ENCODE peak calls at places on chromosomes 13 and 19, in ten cellular contexts. One of them, this sample, is unnamed.

GRCh38 chr19:49272204-49272603 is 52.8 kb downstream of the SLC6A16 start:
- DNase-seq in neural crest cell: no peak
- DNase-seq in mucosa of descending colon: no peak
- DNase-seq in left lung: no peak
- DNase-seq in stimulated activated CD8-positive, alpha-beta memory T cell treated with anti-CD3 and anti-CD28 coated beads, Interleukin-15, amount 100 ng/mL, for 24 hours: no peak
- DNase-seq in GM03348: no peak
- DNase-seq in WTC11: no peak
- DNase-seq in GM12865: no peak
- DNase-seq in GM18507: no peak
- DNase-seq in hypothalamus: no peak
- DNase-seq in this sample: no peak

GRCh38 chr19:51448011-51448744 is 10.1 kb downstream of the SIGLEC8 start:
- DNase-seq in neural crest cell: no peak
- DNase-seq in mucosa of descending colon: no peak
- DNase-seq in left lung: no peak
- DNase-seq in stimulated activated CD8-positive, alpha-beta memory T cell treated with anti-CD3 and anti-CD28 coated beads, Interleukin-15, amount 100 ng/mL, for 24 hours: no peak
- DNase-seq in GM03348: no peak
- DNase-seq in WTC11: no peak
- DNase-seq in GM12865: peak; percentile 12
- DNase-seq in GM18507: no peak
- DNase-seq in hypothalamus: no peak
- DNase-seq in this sample: no peak

GRCh38 chr19:35045667-35046300 is 4.3 kb downstream of the HPN start:
- DNase-seq in neural crest cell: no peak
- DNase-seq in mucosa of descending colon: no peak
- DNase-seq in left lung: no peak
- DNase-seq in stimulated activated CD8-positive, alpha-beta memory T cell treated with anti-CD3 and anti-CD28 coated beads, Interleukin-15, amount 100 ng/mL, for 24 hours: no peak
- DNase-seq in GM03348: peak; percentile 64
- DNase-seq in WTC11: peak; percentile 63
- DNase-seq in GM12865: peak; percentile 67
- DNase-seq in GM18507: peak; percentile 60
- DNase-seq in hypothalamus: no peak
- DNase-seq in this sample: no peak

GRCh38 chr13:23509781-23510543 is 60.2 kb upstream of the TNFRSF19 start:
- DNase-seq in neural crest cell: no peak
- DNase-seq in mucosa of descending colon: no peak
- DNase-seq in left lung: no peak
- DNase-seq in stimulated activated CD8-positive, alpha-beta memory T cell treated with anti-CD3 and anti-CD28 coated beads, Interleukin-15, amount 100 ng/mL, for 24 hours: no peak
- DNase-seq in GM03348: peak; percentile 65
- DNase-seq in WTC11: no peak
- DNase-seq in GM12865: no peak
- DNase-seq in GM18507: no peak
- DNase-seq in hypothalamus: no peak
- DNase-seq in this sample: no peak

GRCh38 chr19:4687396-4687795 is 17.3 kb upstream of the MYDGF start:
- DNase-seq in neural crest cell: no peak
- DNase-seq in mucosa of descending colon: no peak
- DNase-seq in left lung: no peak
- DNase-seq in stimulated activated CD8-positive, alpha-beta memory T cell treated with anti-CD3 and anti-CD28 coated beads, Interleukin-15, amount 100 ng/mL, for 24 hours: no peak
- DNase-seq in GM03348: no peak
- DNase-seq in WTC11: no peak
- DNase-seq in GM12865: no peak
- DNase-seq in GM18507: no peak
- DNase-seq in hypothalamus: no peak
- DNase-seq in this sample: no peak

GRCh38 chr13:25847145-25847544 is 204.7 kb downstream of the SHISA2 start:
- DNase-seq in neural crest cell: no peak
- DNase-seq in mucosa of descending colon: no peak
- DNase-seq in left lung: no peak
- DNase-seq in stimulated activated CD8-positive, alpha-beta memory T cell treated with anti-CD3 and anti-CD28 coated beads, Interleukin-15, amount 100 ng/mL, for 24 hours: no peak
- DNase-seq in GM03348: no peak
- DNase-seq in WTC11: no peak
- DNase-seq in GM12865: peak; percentile 31
- DNase-seq in GM18507: no peak
- DNase-seq in hypothalamus: no peak
- DNase-seq in this sample: no peak

GRCh38 chr13:48252176-48252575 is 19.2 kb downstream of the ITM2B start:
- DNase-seq in neural crest cell: no peak
- DNase-seq in mucosa of descending colon: no peak
- DNase-seq in left lung: no peak
- DNase-seq in stimulated activated CD8-positive, alpha-beta memory T cell treated with anti-CD3 and anti-CD28 coated beads, Interleukin-15, amount 100 ng/mL, for 24 hours: no peak
- DNase-seq in GM03348: no peak
- DNase-seq in WTC11: no peak
- DNase-seq in GM12865: no peak
- DNase-seq in GM18507: no peak
- DNase-seq in hypothalamus: no peak
- DNase-seq in this sample: no peak

GRCh38 chr13:107812013-107812412 is 403.3 kb downstream of the LIG4 start:
- DNase-seq in neural crest cell: no peak
- DNase-seq in mucosa of descending colon: no peak
- DNase-seq in left lung: no peak
- DNase-seq in stimulated activated CD8-positive, alpha-beta memory T cell treated with anti-CD3 and anti-CD28 coated beads, Interleukin-15, amount 100 ng/mL, for 24 hours: no peak
- DNase-seq in GM03348: no peak
- DNase-seq in WTC11: no peak
- DNase-seq in GM12865: no peak
- DNase-seq in GM18507: no peak
- DNase-seq in hypothalamus: no peak
- DNase-seq in this sample: no peak

GRCh38 chr19:35000338-35000646 is 169 bp downstream of the GRAMD1A start:
- DNase-seq in neural crest cell: no peak
- DNase-seq in mucosa of descending colon: no peak
- DNase-seq in left lung: no peak
- DNase-seq in stimulated activated CD8-positive, alpha-beta memory T cell treated with anti-CD3 and anti-CD28 coated beads, Interleukin-15, amount 100 ng/mL, for 24 hours: no peak
- DNase-seq in GM03348: no peak
- DNase-seq in WTC11: no peak
- DNase-seq in GM12865: no peak
- DNase-seq in GM18507: no peak
- DNase-seq in hypothalamus: no peak
- DNase-seq in this sample: no peak

GRCh38 chr13:46463719-46464118 is 76.7 kb upstream of the RUBCNL start:
- DNase-seq in neural crest cell: no peak
- DNase-seq in mucosa of descending colon: no peak
- DNase-seq in left lung: no peak
- DNase-seq in stimulated activated CD8-positive, alpha-beta memory T cell treated with anti-CD3 and anti-CD28 coated beads, Interleukin-15, amount 100 ng/mL, for 24 hours: no peak
- DNase-seq in GM03348: no peak
- DNase-seq in WTC11: no peak
- DNase-seq in GM12865: no peak
- DNase-seq in GM18507: no peak
- DNase-seq in hypothalamus: no peak
- DNase-seq in this sample: no peak

GRCh38 chr19:8445488-8446001 is 770 bp downstream of the HNRNPM start:
- DNase-seq in neural crest cell: peak; percentile 25
- DNase-seq in mucosa of descending colon: peak; percentile 58
- DNase-seq in left lung: peak; percentile 64
- DNase-seq in stimulated activated CD8-positive, alpha-beta memory T cell treated with anti-CD3 and anti-CD28 coated beads, Interleukin-15, amount 100 ng/mL, for 24 hours: peak; percentile 15
- DNase-seq in GM03348: peak; percentile 66
- DNase-seq in WTC11: peak; percentile 50
- DNase-seq in GM12865: peak; percentile 56
- DNase-seq in GM18507: no peak
- DNase-seq in hypothalamus: no peak
- DNase-seq in this sample: no peak

GRCh38 chr19:4352701-4353121 is 9.3 kb downstream of the MPND start:
- DNase-seq in neural crest cell: peak; percentile 72
- DNase-seq in mucosa of descending colon: peak; percentile 53
- DNase-seq in left lung: no peak
- DNase-seq in stimulated activated CD8-positive, alpha-beta memory T cell treated with anti-CD3 and anti-CD28 coated beads, Interleukin-15, amount 100 ng/mL, for 24 hours: no peak
- DNase-seq in GM03348: peak; percentile 85
- DNase-seq in WTC11: peak; percentile 78
- DNase-seq in GM12865: peak; percentile 76
- DNase-seq in GM18507: no peak
- DNase-seq in hypothalamus: no peak
- DNase-seq in this sample: no peak

GRCh38 chr13:32415019-32415418 is 12.9 kb downstream of the N4BP2L1 start:
- DNase-seq in neural crest cell: no peak
- DNase-seq in mucosa of descending colon: peak; percentile 32
- DNase-seq in left lung: no peak
- DNase-seq in stimulated activated CD8-positive, alpha-beta memory T cell treated with anti-CD3 and anti-CD28 coated beads, Interleukin-15, amount 100 ng/mL, for 24 hours: no peak
- DNase-seq in GM03348: peak; percentile 12
- DNase-seq in WTC11: peak; percentile 55
- DNase-seq in GM12865: peak; percentile 48
- DNase-seq in GM18507: no peak
- DNase-seq in hypothalamus: no peak
- DNase-seq in this sample: no peak

GRCh38 chr19:5952193-5953033 is 25.5 kb downstream of the RANBP3 start:
- DNase-seq in neural crest cell: no peak
- DNase-seq in mucosa of descending colon: no peak
- DNase-seq in left lung: no peak
- DNase-seq in stimulated activated CD8-positive, alpha-beta memory T cell treated with anti-CD3 and anti-CD28 coated beads, Interleukin-15, amount 100 ng/mL, for 24 hours: no peak
- DNase-seq in GM03348: no peak
- DNase-seq in WTC11: no peak
- DNase-seq in GM12865: no peak
- DNase-seq in GM18507: no peak
- DNase-seq in hypothalamus: no peak
- DNase-seq in this sample: no peak

GRCh38 chr13:98295371-98295770 is 118.3 kb upstream of the RNF113B start:
- DNase-seq in neural crest cell: no peak
- DNase-seq in mucosa of descending colon: no peak
- DNase-seq in left lung: no peak
- DNase-seq in stimulated activated CD8-positive, alpha-beta memory T cell treated with anti-CD3 and anti-CD28 coated beads, Interleukin-15, amount 100 ng/mL, for 24 hours: no peak
- DNase-seq in GM03348: no peak
- DNase-seq in WTC11: no peak
- DNase-seq in GM12865: no peak
- DNase-seq in GM18507: no peak
- DNase-seq in hypothalamus: no peak
- DNase-seq in this sample: no peak

GRCh38 chr13:37492741-37493514 is 105.6 kb downstream of the POSTN start:
- DNase-seq in neural crest cell: no peak
- DNase-seq in mucosa of descending colon: no peak
- DNase-seq in left lung: no peak
- DNase-seq in stimulated activated CD8-positive, alpha-beta memory T cell treated with anti-CD3 and anti-CD28 coated beads, Interleukin-15, amount 100 ng/mL, for 24 hours: no peak
- DNase-seq in GM03348: peak; percentile 67
- DNase-seq in WTC11: no peak
- DNase-seq in GM12865: no peak
- DNase-seq in GM18507: no peak
- DNase-seq in hypothalamus: no peak
- DNase-seq in this sample: no peak

GRCh38 chr13:86020350-86021002 is 221.3 kb upstream of the SLITRK6 start:
- DNase-seq in neural crest cell: no peak
- DNase-seq in mucosa of descending colon: peak; percentile 19
- DNase-seq in left lung: no peak
- DNase-seq in stimulated activated CD8-positive, alpha-beta memory T cell treated with anti-CD3 and anti-CD28 coated beads, Interleukin-15, amount 100 ng/mL, for 24 hours: no peak
- DNase-seq in GM03348: no peak
- DNase-seq in WTC11: no peak
- DNase-seq in GM12865: no peak
- DNase-seq in GM18507: no peak
- DNase-seq in hypothalamus: no peak
- DNase-seq in this sample: no peak

GRCh38 chr13:113877149-113877990 is 13.5 kb upstream of the GAS6 start:
- DNase-seq in neural crest cell: no peak
- DNase-seq in mucosa of descending colon: no peak
- DNase-seq in left lung: no peak
- DNase-seq in stimulated activated CD8-positive, alpha-beta memory T cell treated with anti-CD3 and anti-CD28 coated beads, Interleukin-15, amount 100 ng/mL, for 24 hours: no peak
- DNase-seq in GM03348: no peak
- DNase-seq in WTC11: no peak
- DNase-seq in GM12865: no peak
- DNase-seq in GM18507: no peak
- DNase-seq in hypothalamus: no peak
- DNase-seq in this sample: no peak

GRCh38 chr19:39170398-39171231 is 26.1 kb upstream of the NCCRP1 start:
- DNase-seq in neural crest cell: no peak
- DNase-seq in mucosa of descending colon: no peak
- DNase-seq in left lung: no peak
- DNase-seq in stimulated activated CD8-positive, alpha-beta memory T cell treated with anti-CD3 and anti-CD28 coated beads, Interleukin-15, amount 100 ng/mL, for 24 hours: no peak
- DNase-seq in GM03348: no peak
- DNase-seq in WTC11: no peak
- DNase-seq in GM12865: no peak
- DNase-seq in GM18507: no peak
- DNase-seq in hypothalamus: no peak
- DNase-seq in this sample: no peak